ENCODE peak calls at places on chromosomes 13 and 19, in nine cellular contexts. B is NCI-H1105 treated with DMSO at 0.1 percent for 48 hours; F is GM12891; C is iris pigment epithelial cell; R is stimulated activated CD4-positive, alpha-beta T cell treated with anti-CD3 and anti-CD28 coated beads, Interleukin-2, amount 100 ng/mL, for 48 hours; U is caudate nucleus; P is immature natural killer cell; H is A172; K is HT1080. Z is an unnamed sample.

GRCh38 chr13:21676611-21677021 is 5.7 kb downstream of the FGF9 start:
- DNase-seq in U (no peak), K (peak), P (no peak), F (no peak), R (no peak), C (no peak), B (no peak), H (no peak), Z (peak)

GRCh38 chr19:48702701-48703100 is 6.9 kb downstream of the FUT2 start:
- DNase-seq in C (no peak), H (no peak), R (no peak), U (no peak), F (no peak), B (no peak), P (no peak), K (no peak), Z (no peak)

GRCh38 chr13:28093871-28094270 is 6.5 kb downstream of the FLT3 start:
- DNase-seq in R (no peak), B (no peak), P (no peak), H (no peak), F (no peak), U (no peak), K (no peak), C (no peak), Z (no peak)

GRCh38 chr19:13849991-13850909 is 26.7 kb upstream of the NANOS3 start:
- DNase-seq in R (peak), H (peak), U (peak), P (peak), B (peak), C (peak), K (peak), F (peak), Z (peak)

GRCh38 chr13:63107163-63107935 is 1691.7 kb upstream of the PCDH20 start:
- DNase-seq in U (no peak), R (no peak), C (peak), B (no peak), F (no peak), K (peak), P (no peak), H (peak), Z (no peak)

GRCh38 chr13:83515267-83515666 is 367.0 kb downstream of the SLITRK1 start:
- DNase-seq in C (peak), K (peak), P (no peak), U (no peak), R (no peak), B (no peak), F (no peak), H (peak), Z (no peak)

GRCh38 chr13:27036236-27036981 is 135.2 kb downstream of the USP12 start:
- DNase-seq in F (no peak), K (peak), P (no peak), R (no peak), H (peak), B (no peak), U (no peak), C (no peak), Z (peak)

GRCh38 chr13:94431569-94431968 is 47.9 kb downstream of the DCT start:
- DNase-seq in R (no peak), P (no peak), K (no peak), H (no peak), C (no peak), U (no peak), F (no peak), B (no peak), Z (peak)

GRCh38 chr19:32550666-32551065 is 30.3 kb upstream of the PDCD5 start:
- DNase-seq in F (no peak), U (no peak), C (no peak), B (no peak), H (no peak), P (no peak), K (no peak), R (no peak), Z (no peak)

GRCh38 chr13:23654111-23655110 is 84.2 kb downstream of the TNFRSF19 start:
- DNase-seq in C (peak), F (no peak), B (no peak), R (no peak), K (peak), H (no peak), P (no peak), U (no peak), Z (no peak)

GRCh38 chr13:20526664-20527063 is 1.0 kb upstream of the CRYL1 start:
- DNase-seq in F (no peak), H (no peak), C (no peak), P (no peak), B (no peak), R (no peak), K (peak), U (no peak), Z (no peak)

GRCh38 chr13:101916108-101916757 is 463.8 kb downstream of the ITGBL1 start:
- DNase-seq in R (no peak), B (peak), C (peak), F (no peak), K (peak), U (no peak), P (no peak), H (no peak), Z (peak)

GRCh38 chr13:62512194-62513141 is 1096.8 kb upstream of the PCDH20 start:
- DNase-seq in K (peak), B (peak), C (peak), R (no peak), H (peak), P (no peak), F (no peak), U (no peak), Z (no peak)

GRCh38 chr19:45404557-45405434 is at the start of gene PPP1R13L:
- DNase-seq in U (no peak), H (peak), P (no peak), C (peak), K (peak), R (peak), B (peak), F (no peak), Z (peak)

GRCh38 chr19:5947435-5947834 is 30.5 kb downstream of the RANBP3 start:
- DNase-seq in P (no peak), C (peak), K (no peak), F (no peak), H (no peak), B (no peak), R (no peak), U (peak), Z (peak)

GRCh38 chr19:18846862-18847515 is 15.2 kb downstream of the UPF1 start:
- DNase-seq in H (peak), K (peak), P (peak), F (peak), C (peak), B (peak), R (peak), U (peak), Z (peak)

GRCh38 chr19:41531438-41532311 is 44.3 kb upstream of the CEACAM21 start:
- DNase-seq in P (peak), R (peak), C (peak), K (peak), F (peak), U (no peak), B (no peak), H (peak), Z (peak)

GRCh38 chr13:72246396-72246795 is 379.4 kb upstream of the DACH1 start:
- DNase-seq in R (no peak), H (no peak), F (no peak), U (no peak), C (peak), P (no peak), K (no peak), B (no peak), Z (peak)

Z was measured in AG08395.